ENCODE peak calls at places on chromosomes 5 and 9, in seven cellular contexts. T is A549; M is central memory CD4-positive, alpha-beta T cell; X is activated naive CD8-positive, alpha-beta T cell treated with anti-CD3 and anti-CD28 coated beads, Interleukin-2, amount 50 U/mL, for 16 hours; R is CD4-positive, CD25-positive, alpha-beta regulatory T cell; E is NCI-H1105; S is GM13977. K is an unnamed sample.

GRCh38 chr5:98110270-98110669 is 663.2 kb upstream of the RGMB start:
- DNase-seq in T (no peak), M (no peak), X (no peak), R (no peak), E (no peak), S (no peak), K (no peak)

GRCh38 chr9:130429831-130430230 is 14.9 kb upstream of the ASS1 start:
- DNase-seq in T (no peak), M (no peak), X (no peak), R (no peak), E (no peak), S (no peak), K (no peak)

GRCh38 chr5:180315762-180316212 is 23.9 kb upstream of the MAPK9 start:
- DNase-seq in T (peak; percentile 67), M (peak; percentile 57), X (peak; percentile 43), R (peak; percentile 68), E (no peak), S (peak; percentile 79), K (no peak)

GRCh38 chr9:32161209-32161608 is 223.2 kb upstream of the ACO1 start:
- DNase-seq in T (no peak), M (no peak), X (no peak), R (no peak), E (no peak), S (no peak), K (no peak)

GRCh38 chr9:35431467-35431866 is 58.4 kb upstream of the RUSC2 start:
- DNase-seq in T (no peak), M (no peak), X (no peak), R (no peak), E (no peak), S (no peak), K (no peak)

GRCh38 chr9:111857555-111858211 is 38.9 kb upstream of the UGCG start:
- DNase-seq in T (no peak), M (no peak), X (no peak), R (no peak), E (no peak), S (no peak), K (no peak)

GRCh38 chr5:107476783-107477182 is 194.0 kb downstream of the EFNA5 start:
- DNase-seq in T (peak; percentile 71), M (no peak), X (no peak), R (peak; percentile 27), E (no peak), S (peak; percentile 39), K (peak; percentile 74)

GRCh38 chr9:15501179-15501578 is 9.6 kb downstream of the PSIP1 start:
- DNase-seq in T (no peak), M (no peak), X (no peak), R (no peak), E (no peak), S (no peak), K (no peak)

GRCh38 chr9:18566125-18566524 is 92.2 kb downstream of the ADAMTSL1 start:
- DNase-seq in T (peak; percentile 30), M (no peak), X (no peak), R (no peak), E (no peak), S (no peak), K (no peak)

GRCh38 chr9:69370430-69370829 is 45.4 kb downstream of the ENTREP1 start:
- DNase-seq in T (no peak), M (no peak), X (no peak), R (no peak), E (no peak), S (no peak), K (no peak)

GRCh38 chr9:120925535-120926396 is 830 bp downstream of the TRAF1 start:
- DNase-seq in T (peak; percentile 69), M (peak; percentile 66), X (peak; percentile 54), R (peak; percentile 48), E (no peak), S (peak; percentile 77), K (peak; percentile 78)

GRCh38 chr5:78776637-78777036 is 128.1 kb upstream of the LHFPL2 start:
- DNase-seq in T (peak; percentile 56), M (no peak), X (no peak), R (no peak), E (no peak), S (no peak), K (no peak)

GRCh38 chr9:636931-637591 is 204.4 kb upstream of the DMRT1 start:
- DNase-seq in T (no peak), M (no peak), X (no peak), R (no peak), E (no peak), S (no peak), K (no peak)

GRCh38 chr5:152595327-152595890 is 190.3 kb upstream of the NMUR2 start:
- DNase-seq in T (no peak), M (no peak), X (no peak), R (no peak), E (no peak), S (no peak), K (no peak)

GRCh38 chr5:103224118-103224893 is 34.3 kb upstream of the MACIR start:
- DNase-seq in T (peak; percentile 71), M (peak; percentile 33), X (no peak), R (peak; percentile 39), E (peak; percentile 36), S (peak; percentile 35), K (peak; percentile 38)

GRCh38 chr9:5843450-5844249 is 10.7 kb upstream of the ERMP1 start:
- DNase-seq in T (peak; percentile 81), M (no peak), X (no peak), R (no peak), E (no peak), S (no peak), K (no peak)

GRCh38 chr9:10005206-10005605 is 607.6 kb downstream of the PTPRD start:
- DNase-seq in T (no peak), M (no peak), X (no peak), R (no peak), E (no peak), S (no peak), K (no peak)